ENCODE peak calls at places on chromosomes 2 and 18, in four cellular contexts. N, F, P and M are unnamed samples.

GRCh38 chr2:177679611-177680530 is 287.3 kb downstream of the AGPS start:
- DNase-seq in N (no peak), F (no peak), P (no peak), M (no peak)

GRCh38 chr2:207352978-207353377 is 176.8 kb upstream of the CREB1 start:
- DNase-seq in N (no peak), F (no peak), P (peak), M (no peak)

GRCh38 chr2:102103992-102104871 is 38.3 kb upstream of the IL1R1 start:
- DNase-seq in N (peak), F (peak), P (peak), M (peak)

GRCh38 chr2:169507698-169508097 is 1.8 kb upstream of the KLHL41 start:
- DNase-seq in N (no peak), F (no peak), P (no peak), M (no peak)

GRCh38 chr2:239715202-239715601 is 309.9 kb downstream of the NDUFA10 start:
- DNase-seq in N (no peak), F (no peak), P (no peak), M (no peak)

GRCh38 chr2:230849633-230850357 is 14.9 kb upstream of the ITM2C start:
- DNase-seq in N (peak), F (no peak), P (no peak), M (no peak)

GRCh38 chr18:69538849-69539248 is 138.2 kb downstream of the DOK6 start:
- DNase-seq in N (no peak), F (no peak), P (no peak), M (no peak)

GRCh38 chr2:26618611-26619010 is 22.6 kb downstream of the CIB4 start:
- DNase-seq in N (no peak), F (no peak), P (no peak), M (no peak)

GRCh38 chr2:134774074-134774742 is 55.4 kb upstream of the TMEM163 start:
- DNase-seq in N (peak), F (no peak), P (no peak), M (no peak)

GRCh38 chr2:145753966-145754365 is 1234.0 kb upstream of the ZEB2 start:
- DNase-seq in N (no peak), F (no peak), P (no peak), M (no peak)

GRCh38 chr18:71237636-71238035 is 948.8 kb downstream of the SOCS6 start:
- DNase-seq in N (no peak), F (no peak), P (no peak), M (no peak)

GRCh38 chr18:41594582-41594981 is 360.5 kb upstream of the PIK3C3 start:
- DNase-seq in N (no peak), F (no peak), P (no peak), M (no peak)

GRCh38 chr18:12741351-12741750 is 38.5 kb downstream of the PSMG2 start:
- DNase-seq in N (no peak), F (no peak), P (no peak), M (no peak)

GRCh38 chr2:44777542-44777941 is 164.0 kb upstream of the SIX3 start:
- DNase-seq in N (no peak), F (no peak), P (no peak), M (no peak)

GRCh38 chr18:79439201-79440023 is 43.7 kb downstream of the NFATC1 start:
- DNase-seq in N (no peak), F (peak), P (no peak), M (peak)

GRCh38 chr2:27370816-27371620 is 602 bp downstream of the SNX17 start:
- DNase-seq in N (no peak), F (no peak), P (peak), M (no peak)

GRCh38 chr2:134243244-134243643 is 10.6 kb upstream of the MGAT5 start:
- DNase-seq in N (no peak), F (no peak), P (no peak), M (no peak)

GRCh38 chr2:73942664-73943063 is 16.0 kb downstream of the DGUOK start:
- DNase-seq in N (no peak), F (no peak), P (no peak), M (no peak)

GRCh38 chr18:43588838-43589237 is 311.5 kb upstream of the SYT4 start:
- DNase-seq in N (no peak), F (no peak), P (no peak), M (no peak)

GRCh38 chr2:79620679-79621078 is 107.8 kb downstream of the CTNNA2 start:
- DNase-seq in N (no peak), F (no peak), P (no peak), M (no peak)

GRCh38 chr2:119367472-119368099 is 809 bp downstream of the DBI start:
- DNase-seq in N (peak), F (no peak), P (peak), M (peak)

GRCh38 chr18:74480149-74480651 is 16.0 kb upstream of the CNDP2 start:
- DNase-seq in N (no peak), F (no peak), P (no peak), M (no peak)

GRCh38 chr2:197191177-197191947 is 119.2 kb downstream of the ANKRD44 start:
- DNase-seq in N (no peak), F (no peak), P (no peak), M (no peak)

DNA sequence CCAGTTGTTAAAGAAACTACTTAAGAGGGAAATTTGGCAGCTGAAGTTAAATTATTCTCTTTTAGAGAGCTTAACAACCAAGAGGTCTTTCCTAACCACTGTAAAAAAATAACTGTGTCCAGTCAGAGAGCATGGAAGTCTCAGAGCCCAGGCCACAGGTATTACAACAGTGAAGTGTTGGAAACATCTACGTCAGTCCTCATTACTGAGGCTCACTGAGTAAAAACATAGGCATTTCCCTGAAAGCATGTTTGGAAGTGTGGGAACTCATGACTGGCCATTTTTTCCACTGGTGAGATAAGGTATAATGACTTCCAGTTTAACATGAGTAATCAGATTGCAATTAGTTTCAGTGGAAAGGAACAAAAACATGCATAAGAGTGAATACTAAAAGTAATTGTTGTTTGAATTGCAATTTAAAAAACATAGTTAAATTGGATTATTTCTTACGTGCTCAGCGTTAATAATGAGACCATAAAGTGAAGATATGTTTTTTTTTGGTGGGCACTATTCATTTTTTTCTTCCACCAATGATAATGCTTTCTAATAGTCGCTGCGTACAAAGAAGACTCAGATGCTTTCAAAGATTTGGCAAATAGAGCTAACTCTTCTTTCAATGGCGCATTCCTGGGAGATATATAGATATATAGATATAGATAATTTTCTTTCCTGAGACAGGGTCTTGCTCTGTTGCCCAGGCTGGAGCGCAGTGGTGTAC is 60.8 kb downstream of the EFEMP1 start:
- DNase-seq in N (peak), F (peak), P (peak), M (peak)
- TF ChIP-seq POLR2A in N (no peak), F (no peak), P (no peak), M (no peak)

DNA sequence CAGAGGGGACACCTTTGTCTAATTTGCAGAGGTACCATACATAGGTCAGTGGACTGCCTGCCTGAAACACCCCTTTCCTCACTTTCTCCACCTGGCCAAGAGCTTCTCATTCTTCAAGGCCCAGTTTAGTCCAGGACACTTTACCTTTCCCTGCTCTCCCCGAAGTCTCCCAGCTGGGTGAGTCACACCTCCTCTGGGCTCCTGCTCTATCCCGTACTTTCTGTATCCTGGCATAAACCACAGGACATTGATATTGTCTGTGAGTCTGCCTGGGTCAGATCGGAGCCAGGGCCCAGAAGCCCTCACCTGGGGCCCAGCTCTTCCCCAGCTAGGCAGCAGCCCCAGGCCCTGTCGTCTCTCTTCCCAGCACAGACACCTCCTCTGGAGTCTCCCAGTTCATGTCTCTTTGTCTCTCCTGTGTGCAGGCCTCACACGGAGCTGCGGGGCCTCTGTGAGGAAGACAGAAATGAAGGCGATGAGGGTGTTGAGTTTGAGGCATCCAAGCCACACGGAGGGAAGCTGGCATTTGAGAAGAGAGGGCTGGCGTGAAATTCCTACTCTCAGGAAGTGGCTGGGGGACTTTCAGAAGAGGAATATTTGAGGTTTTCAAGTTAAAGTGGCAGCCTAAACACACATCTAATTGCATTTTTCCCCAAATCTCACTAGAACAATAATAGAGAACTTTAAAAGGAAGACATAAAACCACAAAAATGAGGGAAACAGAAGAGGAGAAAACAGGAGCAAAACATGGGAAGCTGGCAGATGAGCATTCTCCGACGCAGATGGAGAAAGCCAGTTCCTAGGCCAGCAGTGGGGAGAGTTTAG is 79.6 kb upstream of the LAPTM4A start:
- DNase-seq in N (no peak), F (no peak), P (no peak), M (no peak)
- H3K27ac ChIP-seq in N (peak), F (no peak), P (no peak), M (no peak)

GRCh38 chr2:42792583-42793313 is at the start of gene HAAO:
- DNase-seq in N (peak), F (peak), P (peak), M (peak)
- TF ChIP-seq POLR2A in N (no peak), F (no peak), P (peak), M (peak)

GRCh38 chr18:5463836-5464235 is 80.0 kb downstream of the EPB41L3 start:
- DNase-seq in N (no peak), F (no peak), P (no peak), M (no peak)
- H3K27ac ChIP-seq in N (peak), F (peak), P (no peak), M (no peak)

DNA sequence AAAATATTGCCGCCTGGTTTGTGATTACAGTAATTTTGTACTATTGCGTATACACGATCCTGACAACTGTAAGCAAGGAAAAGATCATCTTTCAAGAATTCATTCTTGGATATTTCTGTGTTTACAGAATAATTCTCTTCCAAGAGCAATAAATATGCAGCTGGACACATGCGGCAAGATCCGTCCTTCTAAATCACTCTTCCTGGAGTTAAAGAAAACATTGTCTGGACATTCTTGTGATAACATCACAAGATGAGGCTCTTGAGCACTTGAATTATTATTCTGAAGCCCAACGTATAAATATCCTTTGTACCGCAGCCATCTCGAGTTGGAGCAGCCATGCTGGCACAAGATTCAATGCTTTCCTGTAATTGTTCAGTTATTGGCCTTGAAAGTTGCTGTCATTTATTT is 9.9 kb downstream of the FHL2 start:
- DNase-seq in N (no peak), F (no peak), P (no peak), M (no peak)
- TF ChIP-seq POLR2A in N (no peak), F (no peak), P (no peak), M (no peak)

DNA sequence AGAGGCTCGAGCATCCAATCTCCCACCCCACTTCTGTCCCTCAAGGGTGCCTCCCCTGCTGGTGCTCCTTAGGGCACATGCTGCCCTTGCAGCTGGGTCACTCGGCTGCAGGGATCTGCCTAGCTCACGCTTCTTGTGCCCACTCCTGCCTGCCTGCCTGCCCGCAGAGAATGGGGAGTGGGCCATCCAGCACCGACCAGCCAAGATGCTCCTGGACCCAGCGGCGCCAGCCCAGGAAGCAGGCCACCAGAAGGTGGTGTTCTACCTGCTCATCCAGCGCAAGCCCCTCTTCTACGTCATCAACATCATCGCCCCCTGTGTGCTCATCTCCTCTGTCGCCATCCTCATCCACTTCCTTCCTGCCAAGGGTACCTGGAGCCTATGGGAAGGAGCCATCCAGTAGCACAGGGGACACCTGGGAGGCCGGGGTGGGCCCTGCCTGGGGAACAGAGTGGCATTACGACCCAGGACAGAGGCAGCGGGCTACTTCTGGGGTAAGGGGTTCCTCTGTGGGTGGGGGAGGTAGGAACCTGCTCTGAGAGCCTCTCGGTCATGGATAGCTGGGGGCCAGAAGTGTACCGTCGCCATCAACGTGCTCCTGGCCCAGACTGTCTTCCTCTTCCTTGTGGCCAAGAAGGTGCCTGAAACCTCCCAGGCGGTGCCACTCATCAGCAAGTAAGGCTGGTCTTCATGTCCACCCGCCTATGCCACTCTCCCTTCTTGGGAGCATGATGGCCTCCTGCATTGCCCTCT is 3.4 kb downstream of the CHRNG start:
- DNase-seq in N (no peak), F (no peak), P (no peak), M (no peak)
- H3K27ac ChIP-seq in N (no peak), F (no peak), P (no peak), M (no peak)

GRCh38 chr18:8619835-8620577 is 10.8 kb downstream of the RAB12 start:
- DNase-seq in N (no peak), F (no peak), P (no peak), M (no peak)
- TF ChIP-seq POLR2A in N (no peak), F (no peak), P (no peak), M (no peak)

DNA sequence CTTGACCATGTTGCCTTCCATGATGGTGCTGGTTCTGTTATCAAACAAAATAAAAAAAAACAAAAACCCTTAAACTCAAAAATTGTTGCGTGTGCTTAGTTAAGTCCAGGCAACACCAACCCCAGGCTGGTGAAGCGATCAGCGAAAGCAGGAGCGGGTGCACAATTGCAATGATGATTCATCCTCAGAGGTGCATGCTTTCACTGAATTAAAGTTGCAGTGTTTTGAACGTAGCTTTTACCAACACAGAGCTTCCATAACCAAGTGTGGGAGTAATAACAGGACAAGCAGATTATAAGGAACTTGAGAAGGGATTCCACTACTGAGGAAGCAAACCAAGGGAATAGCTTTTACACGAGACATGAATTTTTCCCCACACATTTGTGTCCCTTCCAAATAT is 39.7 kb upstream of the RAPH1 start:
- DNase-seq in N (no peak), F (no peak), P (no peak), M (no peak)
- H3K27ac ChIP-seq in N (no peak), F (no peak), P (no peak), M (no peak)

DNA sequence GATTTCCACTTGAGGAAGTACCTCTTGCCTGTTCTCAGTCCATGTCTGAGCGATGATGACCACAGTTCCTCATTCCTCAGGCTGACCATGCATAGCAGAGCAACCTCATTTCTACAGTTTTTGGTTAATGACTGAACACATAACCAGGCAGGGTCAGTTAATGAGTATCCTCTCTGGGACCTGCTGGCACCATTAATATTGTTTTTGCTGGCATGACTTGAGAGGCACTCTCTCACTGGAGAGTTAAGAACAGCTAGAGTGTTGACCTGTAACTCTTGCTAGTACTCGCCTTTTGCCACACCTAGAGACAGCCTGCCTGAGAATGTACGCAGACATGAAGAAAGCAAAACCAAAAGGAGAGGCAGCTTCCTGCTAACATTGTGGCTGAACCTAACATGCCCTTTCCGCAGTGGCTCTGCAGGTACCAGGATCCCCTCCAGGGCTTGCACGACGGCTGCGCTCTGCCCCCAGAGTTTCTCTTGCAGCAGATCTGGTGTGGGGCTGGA is 23.9 kb downstream of the PECR start:
- DNase-seq in N (peak), F (no peak), P (no peak), M (no peak)
- TF ChIP-seq POLR2A in N (no peak), F (no peak), P (no peak), M (no peak)

GRCh38 chr2:174595415-174595814 is 2.2 kb downstream of the WIPF1 start:
- DNase-seq in N (no peak), F (no peak), P (no peak), M (no peak)

GRCh38 chr2:174596994-174597346 is 634 bp downstream of the WIPF1 start:
- DNase-seq in N (no peak), F (no peak), P (no peak), M (no peak)

GRCh38 chr2:174597347-174598047 is at the start of gene WIPF1:
- DNase-seq in N (no peak), F (no peak), P (no peak), M (no peak)

GRCh38 chr2:174594451-174594850 is 3.2 kb downstream of the WIPF1 start:
- DNase-seq in N (no peak), F (no peak), P (no peak), M (no peak)

GRCh38 chr2:174595904-174596397 is 1.7 kb downstream of the WIPF1 start:
- DNase-seq in N (no peak), F (no peak), P (no peak), M (no peak)
- H3K27ac ChIP-seq in N (peak), F (peak), P (peak), M (peak)